ENCODE peak calls at places on chromosomes 4 and X, in eight cellular contexts. One of them, this sample, is unnamed.

GRCh38 chrX:43349363-43349762 is 306.7 kb upstream of the MAOA start:
- DNase-seq in heart left ventricle: peak
- DNase-seq in GM23338: peak
- DNase-seq in head of caudate nucleus: no peak
- DNase-seq in NCI-H1105: no peak
- DNase-seq in left lobe of liver: peak
- DNase-seq in lung microvascular endothelial cell: peak
- DNase-seq in fibroblast of pulmonary artery: peak
- DNase-seq in this sample: no peak

GRCh38 chr4:123995939-123996338 is 599.3 kb downstream of the SPRY1 start:
- DNase-seq in heart left ventricle: no peak
- DNase-seq in GM23338: no peak
- DNase-seq in head of caudate nucleus: no peak
- DNase-seq in NCI-H1105: no peak
- DNase-seq in left lobe of liver: no peak
- DNase-seq in lung microvascular endothelial cell: peak
- DNase-seq in fibroblast of pulmonary artery: peak
- DNase-seq in this sample: no peak

GRCh38 chr4:56130609-56131150 is 181.9 kb downstream of the CEP135 start:
- DNase-seq in heart left ventricle: no peak
- DNase-seq in GM23338: no peak
- DNase-seq in head of caudate nucleus: no peak
- DNase-seq in NCI-H1105: no peak
- DNase-seq in left lobe of liver: no peak
- DNase-seq in lung microvascular endothelial cell: no peak
- DNase-seq in fibroblast of pulmonary artery: peak
- DNase-seq in this sample: no peak

GRCh38 chr4:141540643-141541042 is 95.7 kb upstream of the IL15 start:
- DNase-seq in heart left ventricle: no peak
- DNase-seq in GM23338: no peak
- DNase-seq in head of caudate nucleus: no peak
- DNase-seq in NCI-H1105: no peak
- DNase-seq in left lobe of liver: no peak
- DNase-seq in lung microvascular endothelial cell: peak
- DNase-seq in fibroblast of pulmonary artery: peak
- DNase-seq in this sample: no peak

GRCh38 chr4:5921074-5921473 is 28.2 kb upstream of the CRMP1 start:
- DNase-seq in heart left ventricle: no peak
- DNase-seq in GM23338: no peak
- DNase-seq in head of caudate nucleus: no peak
- DNase-seq in NCI-H1105: no peak
- DNase-seq in left lobe of liver: no peak
- DNase-seq in lung microvascular endothelial cell: no peak
- DNase-seq in fibroblast of pulmonary artery: no peak
- DNase-seq in this sample: no peak

GRCh38 chr4:6873792-6874461 is 35.7 kb upstream of the TBC1D14 start:
- DNase-seq in heart left ventricle: peak
- DNase-seq in GM23338: peak
- DNase-seq in head of caudate nucleus: peak
- DNase-seq in NCI-H1105: peak
- DNase-seq in left lobe of liver: peak
- DNase-seq in lung microvascular endothelial cell: peak
- DNase-seq in fibroblast of pulmonary artery: peak
- DNase-seq in this sample: peak

GRCh38 chr4:28921886-28922285 is 1798.3 kb upstream of the PCDH7 start:
- DNase-seq in heart left ventricle: no peak
- DNase-seq in GM23338: no peak
- DNase-seq in head of caudate nucleus: no peak
- DNase-seq in NCI-H1105: no peak
- DNase-seq in left lobe of liver: no peak
- DNase-seq in lung microvascular endothelial cell: no peak
- DNase-seq in fibroblast of pulmonary artery: peak
- DNase-seq in this sample: no peak

GRCh38 chr4:10590896-10591295 is 93.7 kb downstream of the CLNK start:
- DNase-seq in heart left ventricle: no peak
- DNase-seq in GM23338: no peak
- DNase-seq in head of caudate nucleus: no peak
- DNase-seq in NCI-H1105: no peak
- DNase-seq in left lobe of liver: no peak
- DNase-seq in lung microvascular endothelial cell: no peak
- DNase-seq in fibroblast of pulmonary artery: peak
- DNase-seq in this sample: no peak

GRCh38 chrX:108122748-108123147 is 31.2 kb downstream of the ATG4A start:
- DNase-seq in heart left ventricle: no peak
- DNase-seq in GM23338: no peak
- DNase-seq in head of caudate nucleus: no peak
- DNase-seq in NCI-H1105: no peak
- DNase-seq in left lobe of liver: no peak
- DNase-seq in lung microvascular endothelial cell: peak
- DNase-seq in fibroblast of pulmonary artery: peak
- DNase-seq in this sample: no peak

This sample was measured in NCI-H774.